ENCODE peak calls at places on chromosomes 16 and 17, in four cellular contexts. G is HL-60, M is GM12891, K is GM12878. V is an unnamed sample.

GRCh38 chr17:78132086-78132676 is 1.6 kb downstream of the TMC8 start:
- DNase-seq in G (peak), K (no peak), M (no peak), V (peak)

GRCh38 chr17:68035131-68035522 is 408 bp upstream of the KPNA2 start:
- DNase-seq in G (peak), K (no peak), M (no peak), V (no peak)

GRCh38 chr17:8164815-8165131 is 2.0 kb upstream of the VAMP2 start:
- DNase-seq in K (no peak), G (no peak), M (no peak), V (no peak)

GRCh38 chr17:18187226-18187625 is 3.6 kb downstream of the ALKBH5 start:
- DNase-seq in K (no peak), M (no peak), G (no peak), V (no peak)

GRCh38 chr17:42660692-42661345 is 1.7 kb downstream of the TUBG2 start:
- DNase-seq in K (no peak), G (no peak), M (no peak), V (no peak)

GRCh38 chr17:79902146-79902791 is 63.0 kb upstream of the CBX4 start:
- DNase-seq in G (no peak), M (no peak), K (no peak), V (no peak)

GRCh38 chr17:30292490-30292858 is 730 bp upstream of the BLMH start:
- DNase-seq in G (no peak), K (no peak), M (no peak), V (no peak)

GRCh38 chr17:78537217-78537860 is 39.9 kb downstream of the DNAH17 start:
- DNase-seq in M (no peak), K (no peak), G (no peak), V (no peak)

GRCh38 chr17:57751348-57751970 is 6.4 kb upstream of the CCDC182 start:
- DNase-seq in G (peak), K (no peak), M (no peak), V (no peak)

GRCh38 chr17:35778641-35779196 is 16.7 kb downstream of the MMP28 start:
- DNase-seq in G (no peak), K (no peak), M (no peak), V (no peak)

GRCh38 chr17:38451840-38452529 is 23.7 kb downstream of the ARHGAP23 start:
- DNase-seq in G (no peak), M (no peak), K (no peak), V (peak)

GRCh38 chr16:86789621-86790051 is 211.3 kb downstream of the FOXL1 start:
- DNase-seq in G (no peak), M (no peak), K (no peak), V (no peak)

GRCh38 chr17:30476726-30477082 is 504 bp upstream of the GOSR1 start:
- DNase-seq in M (no peak), K (no peak), G (no peak), V (peak)

GRCh38 chr17:42050360-42051012 is at the start of gene C17orf113:
- DNase-seq in M (peak), K (no peak), G (peak), V (peak)

GRCh38 chr16:89704281-89704680 is 2.8 kb upstream of the SPATA2L start:
- DNase-seq in K (no peak), G (no peak), M (no peak), V (no peak)

GRCh38 chr16:15044286-15044685 is 11.6 kb downstream of the NTAN1 start:
- DNase-seq in M (no peak), K (no peak), G (no peak), V (no peak)

GRCh38 chr17:44607836-44608690 is 48.2 kb upstream of the MEIOC start:
- DNase-seq in M (no peak), G (no peak), K (no peak), V (no peak)

GRCh38 chr17:1203111-1203966 is 23.6 kb upstream of the ABR start:
- DNase-seq in M (peak), G (no peak), K (no peak), V (peak)

DNA sequence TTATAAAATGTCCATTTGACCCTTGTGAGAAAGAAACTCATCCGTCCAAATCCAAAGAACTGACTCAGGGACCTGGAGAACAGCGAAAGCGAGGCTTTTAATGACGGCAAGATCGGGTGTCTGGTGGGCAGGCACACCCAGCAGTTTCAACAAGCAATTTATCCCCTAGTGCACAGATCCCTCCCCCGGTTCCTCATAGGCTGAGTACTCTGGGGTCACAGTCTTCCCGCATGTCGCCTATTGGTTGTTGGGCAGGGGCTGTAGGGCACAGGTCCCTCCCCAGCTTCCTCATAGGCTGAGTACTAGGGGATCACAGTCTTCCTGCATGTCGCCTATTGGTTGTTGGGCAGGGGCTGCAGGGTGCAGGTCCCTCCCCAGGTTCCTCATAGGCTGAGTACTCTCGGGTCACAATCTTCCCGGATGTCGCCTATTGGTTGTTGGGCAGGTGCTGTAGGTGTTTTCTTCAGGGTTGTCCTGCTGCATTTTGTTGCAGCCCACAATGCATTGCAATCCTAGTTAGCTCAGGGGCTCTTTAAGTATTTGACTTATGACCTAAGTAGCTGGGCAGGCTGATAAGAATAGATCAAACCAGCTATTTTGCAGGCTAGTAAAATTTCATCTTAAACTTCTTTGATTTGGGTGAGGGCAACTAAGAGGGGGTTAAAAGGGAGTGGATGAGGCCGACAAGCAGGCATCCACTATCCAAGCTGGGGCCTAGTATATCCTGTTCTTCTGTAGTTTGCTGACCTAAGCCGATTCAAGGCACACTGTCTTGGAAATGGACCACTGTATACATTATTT is 3.6 kb upstream of the UTS2R start:
- DNase-seq in G (no peak), K (no peak), M (no peak), V (peak)
- TF ChIP-seq SPI1 in G (no peak), K (no peak), M (no peak), V (no peak)

DNA sequence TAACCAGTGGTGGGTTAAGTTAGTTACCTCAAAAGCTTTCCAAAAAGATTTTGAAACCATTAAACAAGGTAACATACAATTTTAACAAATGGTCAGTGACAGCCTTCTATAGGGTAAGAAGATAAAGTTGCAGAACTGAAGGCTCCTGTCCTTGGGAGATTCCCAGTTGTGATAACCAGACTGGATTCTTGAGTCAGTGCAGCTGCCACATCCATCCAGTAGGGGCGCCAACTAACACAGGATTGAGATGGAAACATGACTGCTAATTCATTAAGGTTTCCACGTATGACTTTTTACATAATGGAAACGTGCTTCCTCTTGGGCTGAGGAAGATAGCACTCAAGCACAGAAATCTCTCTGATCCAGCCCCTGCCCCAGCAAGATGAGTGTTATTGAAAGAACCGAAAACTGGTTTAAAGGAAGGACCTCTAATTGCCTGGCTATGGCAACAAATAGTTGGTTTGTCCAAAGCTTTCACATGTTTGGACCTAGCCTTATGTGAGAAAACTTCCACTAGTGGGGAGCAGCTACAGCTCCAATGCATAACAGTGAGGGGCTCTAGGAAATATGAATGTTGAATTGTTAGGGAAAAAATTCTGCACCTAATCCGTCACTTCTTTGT is 269.8 kb upstream of the MYOCD start:
- DNase-seq in G (peak), M (peak), K (no peak), V (peak)
- TF ChIP-seq SPI1 in G (no peak), M (no peak), K (no peak), V (no peak)

DNA sequence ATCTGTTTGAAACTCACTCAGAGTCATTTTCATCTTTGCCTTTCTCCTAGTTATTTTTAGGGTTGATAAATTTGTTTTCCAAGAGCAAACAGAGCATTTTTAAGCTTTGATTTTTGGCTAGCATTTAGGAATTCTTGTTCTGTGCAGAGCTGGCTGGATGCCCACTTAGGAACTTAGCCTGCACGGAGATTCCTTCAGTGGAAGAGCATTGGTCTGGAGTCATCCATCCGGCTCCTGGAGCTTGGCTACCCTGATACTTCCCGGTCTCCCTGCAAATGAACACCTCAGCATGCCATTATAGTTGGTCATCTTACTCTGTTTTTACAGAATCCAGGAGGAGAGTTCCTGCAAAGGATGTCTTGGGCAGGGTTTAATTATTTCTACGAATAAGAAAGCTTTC is 57.1 kb downstream of the SPECC1 start:
- DNase-seq in K (no peak), M (no peak), G (no peak), V (no peak)
- TF ChIP-seq SPI1 in K (no peak), M (no peak), G (no peak), V (no peak)

GRCh38 chr16:69179255-69180010 is 7.5 kb upstream of the SNTB2 start:
- DNase-seq in M (no peak), K (no peak), G (peak), V (no peak)
- TF ChIP-seq SPI1 in M (no peak), K (no peak), G (no peak), V (no peak)